ENCODE peak calls at places on chromosomes 11 and 22, in four cellular contexts. Q, K, M and F are unnamed samples.

GRCh38 chr22:41833369-41834004 is 582 bp downstream of the SREBF2 start:
- DNase-seq in Q (no peak), K (peak), M (no peak), F (peak)

GRCh38 chr11:43243901-43244300 is 67.9 kb upstream of the API5 start:
- DNase-seq in Q (no peak), K (no peak), M (no peak), F (no peak)

GRCh38 chr22:44191036-44191454 is 10.3 kb downstream of the PARVG start:
- DNase-seq in Q (no peak), K (no peak), M (no peak), F (no peak)

GRCh38 chr11:130638048-130638447 is 189.6 kb downstream of the ADAMTS15 start:
- DNase-seq in Q (no peak), K (no peak), M (no peak), F (no peak)

GRCh38 chr11:125304111-125304639 is 139.6 kb downstream of the PKNOX2 start:
- DNase-seq in Q (no peak), K (no peak), M (no peak), F (no peak)

GRCh38 chr11:105469931-105470330 is 139.9 kb upstream of the GRIA4 start:
- DNase-seq in Q (no peak), K (no peak), M (no peak), F (no peak)

GRCh38 chr11:45423036-45423435 is 136.9 kb upstream of the SYT13 start:
- DNase-seq in Q (no peak), K (no peak), M (no peak), F (no peak)

GRCh38 chr22:23269441-23270211 is 89.3 kb downstream of the BCR start:
- DNase-seq in Q (no peak), K (peak), M (no peak), F (peak)

GRCh38 chr22:46578824-46579561 is 41.2 kb upstream of the GRAMD4 start:
- DNase-seq in Q (peak), K (no peak), M (no peak), F (no peak)

GRCh38 chr22:38638734-38639133 is 17.5 kb downstream of the FAM227A start:
- DNase-seq in Q (peak), K (no peak), M (no peak), F (peak)

GRCh38 chr11:115848080-115848479 is 343.9 kb upstream of the CADM1 start:
- DNase-seq in Q (no peak), K (no peak), M (no peak), F (no peak)

GRCh38 chr11:134120143-134120850 is 51.4 kb downstream of the JAM3 start:
- DNase-seq in Q (peak), K (no peak), M (no peak), F (no peak)

GRCh38 chr11:102592634-102593581 is 32.2 kb downstream of the MMP20 start:
- DNase-seq in Q (peak), K (no peak), M (no peak), F (peak)

GRCh38 chr11:47514825-47515647 is 37.9 kb downstream of the CELF1 start:
- DNase-seq in Q (peak), K (no peak), M (no peak), F (peak)
- TF ChIP-seq CHD1 in Q (no peak), K (no peak), M (no peak), F (no peak)

GRCh38 chr11:2781413-2782274 is 81.8 kb upstream of the KCNQ1OT1 start:
- DNase-seq in Q (peak), K (peak), M (no peak), F (peak)

GRCh38 chr11:2779981-2780849 is 80.4 kb upstream of the KCNQ1OT1 start:
- DNase-seq in Q (no peak), K (peak), M (no peak), F (peak)

GRCh38 chr11:2780850-2781412 is 81.1 kb upstream of the KCNQ1OT1 start:
- DNase-seq in Q (no peak), K (peak), M (no peak), F (no peak)

GRCh38 chr11:2782769-2783168 is 83.0 kb upstream of the KCNQ1OT1 start:
- DNase-seq in Q (no peak), K (no peak), M (no peak), F (no peak)

DNA sequence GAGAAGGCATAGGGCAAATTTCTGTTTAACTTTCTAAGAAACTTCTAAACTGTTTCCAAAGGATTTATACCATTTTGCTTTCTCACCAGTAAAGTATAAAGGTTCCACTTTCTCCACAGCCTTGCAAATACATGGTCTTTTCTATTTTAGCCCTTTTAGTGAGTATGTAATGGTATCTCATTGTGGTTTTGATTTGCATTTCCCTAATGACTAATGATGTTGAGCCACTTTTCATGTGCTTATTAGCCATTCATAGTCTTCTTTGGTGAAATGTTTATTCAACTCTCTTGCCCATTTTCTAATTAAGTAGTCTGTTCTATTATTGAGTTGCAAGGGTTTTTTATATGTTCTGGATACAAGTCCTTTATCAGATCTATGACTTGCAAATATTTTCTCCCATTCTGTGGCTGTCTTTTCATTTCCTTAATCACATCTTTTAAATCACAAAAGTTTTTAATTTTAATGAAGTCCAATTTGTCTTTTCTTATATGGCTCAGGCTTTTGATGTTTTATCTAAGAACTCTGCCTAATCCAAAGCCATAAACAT is 83.8 kb upstream of the KCNQ1OT1 start:
- DNase-seq in Q (peak), K (no peak), M (no peak), F (no peak)
- TF ChIP-seq CHD1 in Q (no peak), K (no peak), M (no peak), F (no peak)

DNA sequence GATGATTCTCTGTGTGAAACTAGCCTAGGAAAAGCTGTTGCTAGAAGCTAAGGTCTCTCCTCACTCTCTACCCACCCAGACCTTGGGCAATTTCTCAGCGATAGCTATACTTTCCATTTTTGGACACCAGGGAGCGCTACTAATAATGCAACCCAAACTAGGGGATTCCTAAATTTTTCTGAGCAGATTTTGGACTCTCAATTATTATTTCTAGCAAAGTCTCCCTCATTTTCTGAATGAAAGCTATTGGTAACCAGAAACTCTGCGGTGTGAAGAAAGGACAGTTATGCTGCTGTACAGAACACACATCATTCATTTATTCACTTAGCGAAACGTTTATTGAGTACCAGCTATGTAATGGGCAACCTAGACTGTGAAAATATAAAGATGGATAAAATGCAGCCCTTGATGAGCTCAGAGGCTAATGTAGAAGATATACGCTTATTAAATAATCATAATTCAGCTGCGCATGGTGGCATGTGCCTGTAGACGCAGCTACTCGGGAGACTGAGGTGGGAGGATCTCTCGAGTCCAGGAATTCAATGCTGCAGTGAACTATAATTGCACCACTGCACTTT is 6.1 kb upstream of the STIM1 start:
- DNase-seq in Q (peak), K (no peak), M (no peak), F (peak)
- TF ChIP-seq CHD1 in Q (no peak), K (no peak), M (no peak), F (no peak)

GRCh38 chr11:57444362-57445074 is 15.8 kb upstream of the RTN4RL2 start:
- DNase-seq in Q (no peak), K (no peak), M (no peak), F (no peak)
- TF ChIP-seq CHD1 in Q (no peak), K (no peak), M (no peak), F (no peak)

DNA sequence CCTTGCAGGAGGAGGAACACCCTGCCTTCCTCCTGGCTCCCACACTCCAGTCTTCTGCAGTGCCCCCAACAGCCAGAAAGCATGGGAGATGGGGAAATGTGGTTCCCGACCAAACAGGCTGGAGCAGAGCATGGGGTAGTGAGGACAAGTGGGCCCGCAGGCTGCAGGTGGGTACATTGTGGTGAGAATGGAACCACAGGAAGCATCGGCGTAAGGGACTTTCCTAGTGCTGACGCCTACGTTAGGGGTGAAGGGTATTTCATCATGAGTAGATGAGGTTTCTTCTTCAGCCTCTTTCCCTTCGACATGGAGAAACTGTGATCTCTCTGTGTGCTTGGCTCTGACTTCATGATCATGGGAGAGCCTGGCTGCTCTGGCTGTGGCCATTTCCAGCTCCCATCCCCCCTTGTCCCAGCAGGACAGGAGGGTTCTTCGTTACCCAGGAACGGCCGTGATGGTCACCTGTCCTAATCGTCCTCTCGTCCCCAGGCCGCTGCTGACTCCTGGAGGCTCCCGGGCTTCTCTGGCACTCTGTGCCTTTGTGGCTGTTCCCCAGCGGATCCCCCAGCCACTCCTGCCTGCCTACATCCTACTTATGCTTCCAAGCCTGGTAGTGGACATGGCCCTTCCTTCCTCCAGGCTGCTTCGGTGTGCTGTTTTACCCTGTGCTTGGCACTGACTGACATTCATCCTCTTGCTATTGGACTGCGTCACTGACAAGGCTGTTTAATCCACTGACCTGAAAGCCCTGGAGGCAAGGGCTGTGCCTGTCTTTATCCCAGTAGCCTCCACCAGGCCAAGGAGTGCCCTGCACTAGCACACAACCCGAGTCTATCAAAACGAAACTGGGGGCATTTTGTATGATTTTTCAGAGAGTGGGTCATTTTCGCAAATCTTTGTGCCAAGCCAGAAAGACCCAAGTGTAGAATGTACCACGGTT is 65.2 kb upstream of the CECR2 start:
- DNase-seq in Q (no peak), K (no peak), M (peak), F (peak)
- TF ChIP-seq CHD1 in Q (no peak), K (no peak), M (no peak), F (no peak)

GRCh38 chr22:26447594-26448329 is 18.7 kb downstream of the ASPHD2 start:
- DNase-seq in Q (no peak), K (no peak), M (no peak), F (no peak)
- TF ChIP-seq CHD1 in Q (no peak), K (no peak), M (no peak), F (no peak)

DNA sequence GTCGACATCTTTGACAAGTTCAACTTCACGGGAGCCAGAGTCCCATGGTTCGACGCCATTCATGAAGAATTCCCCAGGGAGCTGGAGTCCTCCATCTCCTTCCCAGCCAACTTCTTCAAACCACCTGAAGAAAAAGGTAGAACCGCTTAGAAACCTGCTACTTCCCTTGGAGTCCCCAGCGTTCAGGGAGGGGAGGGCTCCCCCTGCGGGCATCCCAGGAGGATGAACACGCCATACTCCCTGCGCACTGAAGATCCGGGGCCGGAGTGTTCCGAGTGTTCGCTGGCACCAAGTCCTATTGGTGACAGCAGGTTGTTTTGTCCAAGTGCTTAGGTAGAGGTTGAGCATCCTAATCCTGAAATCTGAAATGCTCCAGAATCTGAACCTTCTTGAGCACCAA is 51.7 kb upstream of the PRODH start:
- DNase-seq in Q (no peak), K (peak), M (no peak), F (peak)
- TF ChIP-seq CHD1 in Q (no peak), K (no peak), M (no peak), F (no peak)